ENCODE peak calls at places on chromosomes 12 and 14, in five cellular contexts. One of them, this sample, is unnamed. For H3K4me1 and H3K27me3, the result is how much of the 10 kb centered on the place peaks cover.

GRCh38 chr12:3199551-3200031 is 122.4 kb downstream of the TSPAN9 start:
- DNase-seq in tibial artery: no peak
- DNase-seq in colonic mucosa: no peak
- DNase-seq in Peyer's patch: no peak
- DNase-seq in fibroblast of lung: peak
- DNase-seq in this sample: no peak

GRCh38 chr12:106138279-106138645 is 492 bp downstream of the NUAK1 start:
- DNase-seq in colonic mucosa: no peak
- DNase-seq in Peyer's patch: no peak
- DNase-seq in tibial artery: no peak
- DNase-seq in fibroblast of lung: no peak
- DNase-seq in this sample: peak

GRCh38 chr14:50806241-50806933 is 24.6 kb downstream of the NIN start:
- DNase-seq in colonic mucosa: no peak
- DNase-seq in tibial artery: no peak
- DNase-seq in fibroblast of lung: no peak
- DNase-seq in Peyer's patch: no peak
- DNase-seq in this sample: no peak

GRCh38 chr12:57040750-57041149 is 9.2 kb downstream of the MYO1A start:
- DNase-seq in fibroblast of lung: no peak
- DNase-seq in colonic mucosa: no peak
- DNase-seq in Peyer's patch: no peak
- DNase-seq in tibial artery: no peak
- DNase-seq in this sample: no peak

GRCh38 chr12:11978985-11979384 is 91.8 kb upstream of the BCL2L14 start:
- DNase-seq in colonic mucosa: no peak
- DNase-seq in fibroblast of lung: no peak
- DNase-seq in tibial artery: no peak
- DNase-seq in Peyer's patch: no peak
- DNase-seq in this sample: no peak

GRCh38 chr14:59918824-59919581 is 941 bp upstream of the LRRC9 start:
- DNase-seq in fibroblast of lung: peak
- DNase-seq in tibial artery: no peak
- DNase-seq in Peyer's patch: no peak
- DNase-seq in colonic mucosa: no peak
- DNase-seq in this sample: peak

GRCh38 chr14:28098863-28099262 is 667.7 kb upstream of the FOXG1 start:
- DNase-seq in Peyer's patch: no peak
- DNase-seq in fibroblast of lung: no peak
- DNase-seq in tibial artery: no peak
- DNase-seq in colonic mucosa: no peak
- DNase-seq in this sample: no peak

GRCh38 chr12:12442548-12443071 is 85.7 kb downstream of the BORCS5 start:
- DNase-seq in tibial artery: no peak
- DNase-seq in Peyer's patch: no peak
- DNase-seq in fibroblast of lung: peak
- DNase-seq in colonic mucosa: no peak
- DNase-seq in this sample: no peak

GRCh38 chr12:46373303-46374182 is 970 bp upstream of the SLC38A2 start:
- DNase-seq in fibroblast of lung: peak
- DNase-seq in colonic mucosa: peak
- DNase-seq in tibial artery: peak
- DNase-seq in Peyer's patch: peak
- DNase-seq in this sample: peak

GRCh38 chr12:71174825-71175224 is 17.0 kb upstream of the TSPAN8 start:
- DNase-seq in Peyer's patch: no peak
- DNase-seq in fibroblast of lung: no peak
- DNase-seq in tibial artery: no peak
- DNase-seq in colonic mucosa: no peak
- DNase-seq in this sample: no peak

GRCh38 chr14:96567289-96567899 is 65.2 kb downstream of the PAPOLA start:
- DNase-seq in Peyer's patch: no peak
- DNase-seq in colonic mucosa: no peak
- DNase-seq in tibial artery: no peak
- DNase-seq in fibroblast of lung: peak
- DNase-seq in this sample: no peak

GRCh38 chr12:120096671-120097202 is 19.8 kb downstream of the RAB35 start:
- DNase-seq in tibial artery: no peak
- DNase-seq in Peyer's patch: peak
- DNase-seq in fibroblast of lung: no peak
- DNase-seq in colonic mucosa: no peak
- DNase-seq in this sample: no peak

GRCh38 chr14:49893309-49894213 is 679 bp downstream of the ARF6 start:
- DNase-seq in tibial artery: peak
- DNase-seq in Peyer's patch: peak
- DNase-seq in colonic mucosa: peak
- DNase-seq in fibroblast of lung: peak
- DNase-seq in this sample: no peak

GRCh38 chr12:70101064-70101463 is 142.2 kb upstream of the CNOT2 start:
- DNase-seq in fibroblast of lung: no peak
- DNase-seq in colonic mucosa: no peak
- DNase-seq in Peyer's patch: no peak
- DNase-seq in tibial artery: no peak
- DNase-seq in this sample: no peak

GRCh38 chr12:82835217-82835616 is 148.5 kb downstream of the TMTC2 start:
- DNase-seq in colonic mucosa: no peak
- DNase-seq in fibroblast of lung: peak
- DNase-seq in tibial artery: no peak
- DNase-seq in Peyer's patch: no peak
- DNase-seq in this sample: no peak

GRCh38 chr12:113700943-113701342 is 229.3 kb upstream of the LHX5 start:
- DNase-seq in Peyer's patch: no peak
- DNase-seq in fibroblast of lung: peak
- DNase-seq in tibial artery: no peak
- DNase-seq in colonic mucosa: no peak
- DNase-seq in this sample: no peak

GRCh38 chr14:104864267-104865068 is 600 bp upstream of the CEP170B start:
- DNase-seq in Peyer's patch: peak
- DNase-seq in colonic mucosa: peak
- DNase-seq in tibial artery: no peak
- DNase-seq in fibroblast of lung: no peak
- DNase-seq in this sample: no peak

GRCh38 chr12:6424008-6424347 is 20.8 kb upstream of the CD27 start:
- DNase-seq in colonic mucosa: no peak
- DNase-seq in fibroblast of lung: no peak
- DNase-seq in tibial artery: no peak
- DNase-seq in Peyer's patch: no peak
- DNase-seq in this sample: no peak

GRCh38 chr12:6423267-6424007 is 21.3 kb upstream of the CD27 start:
- DNase-seq in Peyer's patch: peak
- DNase-seq in colonic mucosa: peak
- DNase-seq in fibroblast of lung: peak
- DNase-seq in tibial artery: peak
- DNase-seq in this sample: peak

GRCh38 chr12:6425588-6426531 is 18.9 kb upstream of the CD27 start:
- DNase-seq in colonic mucosa: no peak
- DNase-seq in Peyer's patch: no peak
- DNase-seq in tibial artery: no peak
- DNase-seq in fibroblast of lung: no peak
- DNase-seq in this sample: no peak

GRCh38 chr12:6426882-6427671 is 17.7 kb upstream of the CD27 start:
- DNase-seq in tibial artery: no peak
- DNase-seq in colonic mucosa: no peak
- DNase-seq in fibroblast of lung: no peak
- DNase-seq in Peyer's patch: no peak
- DNase-seq in this sample: no peak

DNA sequence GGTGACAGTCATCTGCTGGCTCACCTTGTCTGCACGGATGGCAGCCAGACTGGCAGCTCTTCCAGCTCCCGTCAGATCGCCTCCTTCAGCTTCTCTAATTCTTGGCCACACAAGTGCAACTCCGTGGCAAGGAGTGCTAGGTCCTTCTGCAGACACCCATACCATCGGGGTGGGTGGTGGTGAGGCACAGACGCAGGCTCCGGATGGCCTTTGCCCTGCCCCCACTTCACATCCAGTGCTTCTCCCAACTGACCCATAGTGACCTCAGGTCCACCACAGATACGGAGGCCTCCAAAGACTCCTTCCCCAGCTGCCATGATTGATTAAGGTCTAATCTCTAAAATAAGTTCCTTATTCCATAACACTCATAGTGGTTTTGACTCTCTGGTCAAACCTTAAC is 19.9 kb upstream of the CD27 start:
- DNase-seq in tibial artery: no peak
- DNase-seq in fibroblast of lung: no peak
- DNase-seq in colonic mucosa: no peak
- DNase-seq in Peyer's patch: no peak
- DNase-seq in this sample: no peak
- H3K4me1 ChIP-seq in tibial artery: under half
- H3K4me1 ChIP-seq in fibroblast of lung: under half
- H3K4me1 ChIP-seq in colonic mucosa: under half
- H3K4me1 ChIP-seq in Peyer's patch: under half
- H3K4me1 ChIP-seq in this sample: under half

GRCh38 chr14:24335461-24336146 is 733 bp upstream of the ADCY4 start:
- DNase-seq in Peyer's patch: no peak
- DNase-seq in colonic mucosa: peak
- DNase-seq in fibroblast of lung: no peak
- DNase-seq in tibial artery: no peak
- DNase-seq in this sample: no peak
- H3K27me3 ChIP-seq in Peyer's patch: under half
- H3K27me3 ChIP-seq in colonic mucosa: under half
- H3K27me3 ChIP-seq in fibroblast of lung: under half
- H3K27me3 ChIP-seq in tibial artery: under half
- H3K27me3 ChIP-seq in this sample: under half

DNA sequence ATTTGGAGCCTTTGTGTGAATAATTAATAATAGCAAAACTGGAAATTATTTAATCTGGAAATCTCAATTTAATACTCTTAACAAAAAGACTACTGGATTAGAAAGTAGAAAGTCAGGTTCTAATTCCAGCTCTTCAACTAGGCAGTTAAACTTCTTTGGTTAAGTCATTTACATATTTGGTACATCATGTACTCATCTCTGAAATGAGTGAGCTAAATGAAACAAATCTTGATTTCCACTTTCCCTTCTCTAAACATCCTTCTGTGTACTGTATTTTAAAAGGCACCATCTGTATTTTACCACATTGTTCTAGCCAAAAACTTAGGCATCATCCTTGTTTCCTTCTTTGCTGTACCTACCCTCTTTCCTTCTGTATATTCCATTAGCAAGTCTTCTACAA is 26.9 kb downstream of the CRADD start:
- DNase-seq in tibial artery: no peak
- DNase-seq in colonic mucosa: no peak
- DNase-seq in Peyer's patch: no peak
- DNase-seq in fibroblast of lung: peak
- DNase-seq in this sample: no peak
- H3K4me1 ChIP-seq in tibial artery: under half
- H3K4me1 ChIP-seq in colonic mucosa: under half
- H3K4me1 ChIP-seq in Peyer's patch: under half
- H3K4me1 ChIP-seq in fibroblast of lung: under half
- H3K4me1 ChIP-seq in this sample: under half

GRCh38 chr14:58736606-58737005 is 98.8 kb downstream of the DACT1 start:
- DNase-seq in Peyer's patch: no peak
- DNase-seq in colonic mucosa: no peak
- DNase-seq in fibroblast of lung: peak
- DNase-seq in tibial artery: no peak
- DNase-seq in this sample: no peak

GRCh38 chr14:58733451-58734208 is 95.9 kb downstream of the DACT1 start:
- DNase-seq in Peyer's patch: no peak
- DNase-seq in fibroblast of lung: no peak
- DNase-seq in tibial artery: no peak
- DNase-seq in colonic mucosa: no peak
- DNase-seq in this sample: no peak

GRCh38 chr14:58730793-58731464 is 93.2 kb downstream of the DACT1 start:
- DNase-seq in fibroblast of lung: no peak
- DNase-seq in Peyer's patch: no peak
- DNase-seq in tibial artery: no peak
- DNase-seq in colonic mucosa: no peak
- DNase-seq in this sample: no peak

GRCh38 chr14:58732387-58732786 is 94.6 kb downstream of the DACT1 start:
- DNase-seq in tibial artery: no peak
- DNase-seq in Peyer's patch: no peak
- DNase-seq in fibroblast of lung: no peak
- DNase-seq in colonic mucosa: no peak
- DNase-seq in this sample: no peak

DNA sequence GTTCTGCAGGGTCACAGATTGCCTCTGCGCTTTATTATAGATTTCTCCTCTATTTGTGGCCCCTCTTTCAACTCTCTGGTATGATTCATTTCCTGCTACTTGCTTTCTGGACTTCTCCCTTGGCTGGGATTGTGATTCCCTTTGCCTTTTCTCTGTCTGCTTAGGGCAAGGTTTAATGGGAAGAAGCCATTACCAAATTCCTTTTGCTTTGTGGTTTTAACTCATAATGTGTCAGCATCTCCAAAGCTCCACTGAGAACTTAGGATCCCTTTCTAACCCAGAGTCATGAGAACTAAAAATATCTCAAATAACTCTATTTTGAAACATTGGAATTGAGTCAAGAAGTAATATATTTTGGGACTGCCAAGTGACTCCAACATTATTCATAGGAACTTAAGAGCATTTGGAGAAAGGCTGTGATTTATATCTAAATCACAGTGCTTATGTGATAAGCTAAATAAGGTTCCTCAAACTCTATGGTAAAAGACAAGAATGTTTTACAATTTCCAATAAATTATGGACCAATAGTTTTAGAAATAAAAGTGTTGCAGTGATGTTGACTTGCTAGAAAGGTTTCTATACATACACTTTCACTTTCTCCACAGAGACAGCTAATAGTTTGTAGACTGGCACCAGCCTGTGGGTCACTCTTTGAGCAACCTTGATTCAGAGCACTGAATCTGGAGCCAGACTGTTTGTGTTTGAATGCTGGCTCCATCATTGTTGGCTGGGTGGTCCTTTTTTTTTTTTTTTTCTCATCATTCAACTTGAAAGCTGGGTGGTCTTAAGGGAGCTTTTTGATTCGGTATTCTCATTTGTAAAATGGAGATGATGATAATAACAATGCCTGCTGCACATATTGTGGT is 93.9 kb downstream of the DACT1 start:
- DNase-seq in fibroblast of lung: peak
- DNase-seq in colonic mucosa: no peak
- DNase-seq in Peyer's patch: no peak
- DNase-seq in tibial artery: no peak
- DNase-seq in this sample: no peak
- H3K27me3 ChIP-seq in fibroblast of lung: under half
- H3K27me3 ChIP-seq in colonic mucosa: under half
- H3K27me3 ChIP-seq in Peyer's patch: under half
- H3K27me3 ChIP-seq in tibial artery: under half
- H3K27me3 ChIP-seq in this sample: under half

DNA sequence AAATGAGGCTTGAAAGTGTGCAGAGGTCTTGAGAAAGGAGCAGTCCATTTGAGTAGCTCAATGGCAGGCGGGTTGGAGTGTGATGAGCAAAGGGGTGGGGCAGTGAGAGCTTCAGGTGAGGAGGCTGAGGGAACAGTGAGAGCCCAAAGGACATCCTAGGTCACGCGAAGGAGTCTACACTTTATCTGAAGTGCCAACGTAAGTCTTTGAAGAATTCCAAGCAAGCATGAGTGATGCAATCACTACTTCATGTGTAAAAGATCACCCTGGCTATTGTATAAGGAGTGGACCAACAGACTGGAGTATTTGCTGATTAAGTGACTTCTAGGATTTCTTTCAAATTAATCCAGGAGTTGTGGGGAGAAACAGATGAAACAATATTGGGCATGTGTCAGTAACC is 159.8 kb upstream of the HIF1A start:
- DNase-seq in fibroblast of lung: no peak
- DNase-seq in Peyer's patch: no peak
- DNase-seq in colonic mucosa: no peak
- DNase-seq in tibial artery: no peak
- DNase-seq in this sample: no peak
- H3K4me1 ChIP-seq in fibroblast of lung: under half
- H3K4me1 ChIP-seq in Peyer's patch: under half
- H3K4me1 ChIP-seq in colonic mucosa: under half
- H3K4me1 ChIP-seq in tibial artery: under half
- H3K4me1 ChIP-seq in this sample: under half

This sample was measured in HAP-1.